ENCODE peak calls at places on chromosome 1, in seven cellular contexts. M is transverse colon, R is uterus, T is lower lobe of right lung, K is spleen, N is thyroid gland, S is neural progenitor cell. B is an unnamed sample.

GRCh38 chr1:228542376-228542775 is 55.2 kb downstream of the RNF187 start:
- DNase-seq in M (no peak), R (no peak), T (no peak), K (peak; percentile 2), N (no peak), S (no peak), B (no peak)

GRCh38 chr1:116178837-116179236 is 67.6 kb downstream of the MAB21L3 start:
- DNase-seq in M (peak; percentile 87), R (no peak), T (no peak), K (no peak), N (peak; percentile 56), S (no peak), B (no peak)

GRCh38 chr1:25003457-25004190 is 73.5 kb upstream of the RUNX3 start:
- DNase-seq in M (no peak), R (no peak), T (no peak), K (no peak), N (no peak), S (no peak), B (no peak)

GRCh38 chr1:204588826-204589225 is 72.6 kb downstream of the MDM4 start:
- DNase-seq in M (no peak), R (no peak), T (no peak), K (no peak), N (no peak), S (no peak), B (no peak)

GRCh38 chr1:62962794-62963776 is 179.2 kb downstream of the ATG4C start:
- DNase-seq in M (peak; percentile 26), R (no peak), T (no peak), K (no peak), N (peak; percentile 42), S (peak; percentile 84), B (peak; percentile 96)

GRCh38 chr1:24501371-24502167 is 1.1 kb upstream of the RCAN3 start:
- DNase-seq in M (peak; percentile 60), R (no peak), T (peak; percentile 55), K (peak; percentile 85), N (peak; percentile 8), S (no peak), B (no peak)

GRCh38 chr1:154598871-154599635 is 8.9 kb downstream of the ADAR start:
- DNase-seq in M (no peak), R (no peak), T (no peak), K (no peak), N (no peak), S (no peak), B (no peak)

GRCh38 chr1:114607223-114607622 is 25.8 kb upstream of the BCAS2 start:
- DNase-seq in M (no peak), R (no peak), T (no peak), K (no peak), N (peak; percentile 12), S (no peak), B (no peak)

GRCh38 chr1:228081578-228082259 is 789 bp upstream of the ARF1 start:
- DNase-seq in M (peak; percentile 39), R (no peak), T (peak; percentile 51), K (peak; percentile 89), N (no peak), S (peak; percentile 75), B (peak; percentile 87)

GRCh38 chr1:58815680-58816071 is 31.8 kb upstream of the JUN start:
- DNase-seq in M (peak; percentile 77), R (no peak), T (no peak), K (no peak), N (peak; percentile 56), S (peak; percentile 40), B (peak; percentile 66)

GRCh38 chr1:116711061-116711582 is 43.1 kb upstream of the CD2 start:
- DNase-seq in M (no peak), R (no peak), T (no peak), K (no peak), N (peak; percentile 50), S (peak; percentile 27), B (peak; percentile 74)

GRCh38 chr1:170696591-170697337 is 32.8 kb downstream of the PRRX1 start:
- DNase-seq in M (no peak), R (no peak), T (no peak), K (no peak), N (no peak), S (no peak), B (no peak)

GRCh38 chr1:170697338-170697715 is 33.4 kb downstream of the PRRX1 start:
- DNase-seq in M (no peak), R (no peak), T (no peak), K (no peak), N (no peak), S (no peak), B (no peak)

GRCh38 chr1:170694172-170694926 is 30.4 kb downstream of the PRRX1 start:
- DNase-seq in M (no peak), R (no peak), T (no peak), K (no peak), N (no peak), S (no peak), B (no peak)

GRCh38 chr1:170698301-170698700 is 34.4 kb downstream of the PRRX1 start:
- DNase-seq in M (no peak), R (no peak), T (no peak), K (no peak), N (no peak), S (no peak), B (no peak)

DNA sequence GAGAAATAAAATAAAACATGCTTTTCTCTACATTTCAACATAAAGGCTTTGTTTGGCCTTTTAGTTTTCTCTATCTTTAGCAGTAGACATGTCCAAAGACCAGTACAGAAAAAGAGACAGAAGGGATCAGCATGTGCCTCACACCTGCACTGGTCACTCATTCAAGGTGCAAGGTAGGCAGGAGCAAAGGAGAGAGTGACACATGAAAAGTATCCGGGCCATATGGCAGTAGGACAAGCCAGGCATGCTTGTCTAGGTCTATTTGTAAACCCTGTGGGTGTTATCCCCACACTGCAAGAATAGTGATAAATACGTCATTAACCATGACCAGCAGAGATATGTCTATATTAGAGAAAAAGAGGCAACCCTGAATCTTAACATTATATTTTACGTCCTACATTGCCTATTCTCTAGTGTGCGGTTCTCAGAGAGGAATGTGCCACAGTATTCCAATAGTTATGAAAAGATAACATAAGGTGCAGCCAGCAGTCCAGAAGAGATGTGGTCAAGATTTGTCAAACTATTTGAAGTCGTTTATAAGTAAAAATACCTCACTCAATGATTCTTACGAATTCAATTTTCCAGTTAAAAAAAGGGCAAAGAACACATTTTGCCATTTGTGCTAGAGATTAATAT is 32.1 kb downstream of the PRRX1 start:
- DNase-seq in M (no peak), R (no peak), T (no peak), K (no peak), N (no peak), S (no peak), B (no peak)
- H3K27ac ChIP-seq in M (no peak overlapping the region), R (peak overlapping the region; percentile 57), T (no peak overlapping the region), K (no peak overlapping the region), N (peak overlapping the region; percentile 19), S (no peak overlapping the region), B (no peak overlapping the region)

DNA sequence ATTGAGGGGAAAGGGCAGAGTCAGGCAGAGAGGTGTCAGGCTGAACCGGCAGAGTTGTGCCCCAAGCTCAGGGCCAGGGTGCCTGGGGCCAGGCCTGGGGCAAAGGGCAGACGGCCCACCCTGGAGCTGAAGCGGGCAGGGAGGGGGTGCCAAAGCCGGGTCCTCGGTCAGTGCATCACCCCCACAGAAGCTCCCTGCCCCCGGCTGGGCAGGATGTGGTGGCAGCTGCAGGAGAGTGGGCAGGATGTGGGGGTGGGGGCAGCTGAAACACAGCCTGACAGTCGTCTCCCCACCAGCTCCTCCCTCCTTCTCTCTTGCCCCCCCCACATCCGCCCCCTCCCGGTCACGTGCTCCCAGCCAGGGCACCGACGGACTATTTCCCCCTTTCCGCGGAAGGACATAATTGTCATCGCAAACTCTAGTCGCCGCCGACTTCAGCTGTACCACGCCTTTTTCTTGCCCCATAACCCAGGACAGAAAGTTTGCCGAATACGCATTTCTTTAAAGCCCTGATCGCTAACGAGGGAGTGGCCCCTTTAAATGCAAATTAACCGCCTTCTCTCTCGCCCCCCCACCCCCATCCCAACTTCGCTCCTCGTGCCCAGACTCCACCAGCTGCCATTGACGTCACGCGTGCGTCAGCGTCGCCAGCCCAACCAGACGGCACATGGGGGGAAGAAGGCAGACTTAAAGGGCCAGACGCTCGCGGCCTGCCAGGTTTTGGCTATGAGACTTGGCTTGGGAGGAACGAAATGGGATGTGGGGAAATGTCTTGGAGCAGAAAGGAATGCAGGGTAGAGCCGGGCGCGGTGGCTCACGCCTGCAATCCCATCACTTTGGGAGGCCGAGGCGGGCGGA is 4.5 kb upstream of the MEF2D start:
- DNase-seq in M (peak; percentile 100), R (peak; percentile 99), T (peak; percentile 100), K (peak; percentile 100), N (peak; percentile 100), S (peak; percentile 95), B (peak; percentile 98)
- H3K4me1 ChIP-seq in M (peaks cover 57% of the 10 kb centered on the region), R (peaks cover 18% of the 10 kb centered on the region), T (peaks cover 69% of the 10 kb centered on the region), K (peaks cover 78% of the 10 kb centered on the region), N (peaks cover 66% of the 10 kb centered on the region), S (peaks cover 13% of the 10 kb centered on the region), B (peaks cover 5% of the 10 kb centered on the region)

DNA sequence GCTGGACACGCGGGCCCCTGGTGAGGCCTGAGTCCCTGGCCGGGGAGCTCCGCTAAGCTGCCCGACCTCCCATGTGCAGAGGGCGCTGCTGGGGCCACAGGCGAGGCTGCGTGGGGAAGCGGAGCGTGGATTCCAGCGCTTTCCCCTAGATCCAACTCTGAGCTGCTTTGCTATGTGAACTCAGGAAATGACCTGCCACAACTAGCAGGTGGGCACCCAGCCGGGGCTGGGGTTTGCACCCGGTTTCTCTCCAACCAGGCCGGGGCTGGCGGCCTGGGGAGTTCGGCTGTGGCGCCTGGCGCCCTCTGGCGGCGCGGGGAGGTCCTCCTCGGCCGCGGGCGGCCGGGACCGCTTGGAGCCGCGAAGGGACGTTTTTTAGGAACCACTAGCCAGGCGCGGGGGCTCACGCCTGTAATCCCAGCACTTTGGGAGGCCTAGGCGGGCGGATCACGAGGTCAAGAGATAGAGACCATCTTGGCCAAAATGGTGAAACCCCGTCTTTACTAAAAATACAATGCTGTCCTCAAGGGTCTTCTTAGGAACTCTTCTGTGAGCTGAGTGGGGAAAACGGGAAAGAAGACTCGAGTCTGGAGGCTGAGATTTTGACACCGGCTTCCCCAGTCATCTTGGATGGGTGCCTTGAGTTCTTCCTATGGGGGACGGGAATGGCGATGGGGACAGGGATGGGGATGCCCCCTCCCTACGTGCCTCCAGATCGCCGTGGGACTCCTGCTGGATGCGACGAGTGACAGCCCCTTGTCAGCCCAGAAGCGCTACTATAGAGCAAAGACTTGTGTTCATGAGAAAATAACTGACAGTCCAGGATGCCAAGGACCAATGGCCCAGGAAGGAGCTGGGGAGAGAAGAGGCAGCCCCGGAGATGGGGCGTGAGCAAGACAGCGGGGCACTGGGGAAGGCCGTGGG is 12.6 kb downstream of the PYCR2 start:
- DNase-seq in M (peak; percentile 73), R (peak; percentile 74), T (peak; percentile 77), K (peak; percentile 92), N (peak; percentile 62), S (peak; percentile 84), B (peak; percentile 92)
- TF ChIP-seq CTCF in M (peak; percentile 97), R (peak; percentile 82), T (peak; percentile 97), K (peak; percentile 98), N (peak; percentile 95), S (peak; percentile 90), B (peak; percentile 99)

DNA sequence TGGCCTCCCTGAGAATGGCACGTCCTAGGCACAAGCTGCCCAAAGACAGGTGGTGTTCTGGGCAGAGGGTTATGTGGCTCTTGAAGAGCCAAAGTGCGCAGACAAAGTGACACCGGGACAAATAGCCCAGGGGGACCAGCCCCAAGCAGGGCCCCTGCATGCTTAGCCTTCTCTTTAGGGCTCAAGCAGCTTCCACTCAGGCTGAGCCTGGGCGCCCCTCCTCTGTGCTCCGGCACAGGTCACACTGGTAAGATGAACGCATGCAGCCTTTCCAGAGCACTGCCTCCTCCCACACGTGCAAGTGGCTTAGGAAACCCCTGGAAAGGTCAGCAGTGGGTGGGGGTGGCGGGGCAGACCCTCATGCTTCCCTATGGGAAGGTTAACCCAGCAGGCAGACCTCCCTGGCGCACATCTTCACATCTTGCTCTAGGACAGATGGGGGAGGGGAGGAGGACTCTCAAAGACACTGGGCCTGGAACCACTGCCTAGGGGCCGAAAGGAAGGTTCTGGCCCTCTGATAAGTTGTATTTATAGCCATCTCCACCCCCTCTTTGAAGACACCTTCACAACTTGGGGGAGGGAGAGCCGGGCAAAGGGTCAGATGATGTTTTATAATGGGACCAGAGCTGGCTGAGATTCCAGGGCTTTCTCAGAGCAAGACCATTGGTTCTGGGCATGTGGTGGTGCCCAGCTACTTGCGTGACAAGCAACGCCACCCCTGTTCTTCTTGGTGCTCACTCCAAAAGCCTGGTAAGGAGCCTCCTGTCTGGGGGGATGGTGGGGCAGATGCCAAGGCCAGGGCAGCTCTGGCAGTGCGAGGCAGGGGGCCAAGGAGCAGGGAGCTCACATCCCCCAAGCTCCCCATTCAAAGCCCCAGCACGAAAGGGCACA is 5.5 kb downstream of the KLHL21 start:
- DNase-seq in M (no peak), R (no peak), T (no peak), K (no peak), N (no peak), S (no peak), B (peak; percentile 35)
- H3K27ac ChIP-seq in M (no peak overlapping the region), R (no peak overlapping the region), T (no peak overlapping the region), K (no peak overlapping the region), N (no peak overlapping the region), S (no peak overlapping the region), B (no peak overlapping the region)